ENCODE peak calls at places on chromosomes 4 and X, in six cellular contexts. X, K, G, M, Y and E are unnamed samples.
A peak's percentile ranks its signal among the peaks of the same experiment; 100 is the strongest.

GRCh38 chr4:37719021-37719420 is 32.8 kb upstream of the RELL1 start:
- DNase-seq in G (no peak), K (no peak), M (no peak), X (no peak), Y (no peak), E (no peak)

GRCh38 chr4:13765535-13765934 is 138.0 kb upstream of the BOD1L1 start:
- DNase-seq in X (no peak), Y (no peak), G (peak; percentile 29), K (no peak), M (no peak), E (no peak)

GRCh38 chr4:101989551-101989950 is 199.0 kb downstream of the BANK1 start:
- DNase-seq in Y (no peak), G (no peak), K (no peak), X (no peak), M (no peak), E (no peak)

GRCh38 chr4:77052352-77052751 is 23.4 kb downstream of the CCNI start:
- DNase-seq in Y (no peak), X (peak; percentile 59), G (peak; percentile 52), M (peak; percentile 40), K (no peak), E (no peak)

GRCh38 chr4:40547446-40548132 is 82.1 kb downstream of the RBM47 start:
- DNase-seq in X (no peak), K (no peak), G (no peak), M (no peak), Y (no peak), E (no peak)

GRCh38 chrX:30196322-30196721 is 19.0 kb upstream of the MAGEB2 start:
- DNase-seq in Y (no peak), K (no peak), X (no peak), G (peak; percentile 1), M (peak; percentile 1), E (no peak)

GRCh38 chr4:78622253-78622979 is 70.8 kb downstream of the ANXA3 start:
- DNase-seq in G (peak; percentile 42), Y (no peak), M (peak; percentile 58), K (peak; percentile 19), X (no peak), E (no peak)

GRCh38 chr4:136329042-136329662 is 1203.1 kb downstream of the PCDH18 start:
- DNase-seq in M (peak; percentile 4), K (no peak), G (no peak), X (no peak), Y (no peak), E (no peak)

GRCh38 chrX:12441376-12442128 is 303.3 kb downstream of the FRMPD4 start:
- DNase-seq in X (no peak), M (peak; percentile 64), Y (peak; percentile 25), K (peak; percentile 30), G (peak; percentile 92), E (no peak)

GRCh38 chr4:134777626-134778025 is 576.0 kb upstream of the PABPC4L start:
- DNase-seq in M (no peak), G (no peak), K (no peak), Y (no peak), X (no peak), E (no peak)

GRCh38 chr4:3179126-3179706 is 69.7 kb upstream of the MSANTD1 start:
- DNase-seq in G (no peak), K (no peak), Y (no peak), M (no peak), X (no peak), E (no peak)

GRCh38 chr4:78936989-78937388 is 2.2 kb downstream of the PAQR3 start:
- DNase-seq in Y (no peak), K (no peak), G (no peak), M (no peak), X (no peak), E (no peak)

GRCh38 chr4:168793542-168793941 is 216.5 kb downstream of the CBR4 start:
- DNase-seq in G (no peak), Y (no peak), K (no peak), M (no peak), X (no peak), E (no peak)

GRCh38 chr4:99323761-99324160 is 2.6 kb upstream of the ADH1B start:
- DNase-seq in K (no peak), G (peak; percentile 96), X (no peak), Y (peak; percentile 75), M (no peak), E (no peak)

GRCh38 chrX:87583679-87584078 is 66.1 kb downstream of the KLHL4 start:
- DNase-seq in Y (no peak), X (no peak), K (no peak), M (no peak), G (peak; percentile 19), E (no peak)

GRCh38 chr4:175376287-175376977 is 435.6 kb downstream of the GPM6A start:
- DNase-seq in K (no peak), M (no peak), X (no peak), Y (no peak), G (no peak), E (no peak)

GRCh38 chr4:74886490-74886889 is 46.4 kb upstream of the PARM1 start:
- DNase-seq in G (peak; percentile 49), X (no peak), K (peak; percentile 19), M (no peak), Y (peak; percentile 14), E (no peak)

GRCh38 chr4:190020790-190021717 is 6.0 kb downstream of the FRG2 start:
- DNase-seq in X (no peak), G (peak; percentile 43), K (no peak), Y (no peak), M (no peak), E (no peak)

GRCh38 chr4:136484996-136485395 is 1047.3 kb downstream of the PCDH18 start:
- DNase-seq in X (no peak), G (no peak), K (no peak), M (peak; percentile 5), Y (no peak), E (no peak)

GRCh38 chrX:10008483-10009056 is 41.4 kb downstream of the CLDN34 start:
- DNase-seq in X (no peak), Y (no peak), G (peak; percentile 82), M (no peak), K (no peak), E (no peak)

GRCh38 chrX:129877401-129877800 is 28.6 kb upstream of the UTP14A start:
- DNase-seq in M (no peak), X (no peak), G (no peak), K (peak; percentile 0), Y (no peak), E (no peak)

GRCh38 chr4:6962211-6963041 is 52.8 kb downstream of the TBC1D14 start:
- DNase-seq in M (no peak), X (no peak), K (no peak), Y (no peak), G (no peak), E (peak; percentile 93)

GRCh38 chr4:186617921-186618320 is 62.6 kb upstream of the MTNR1A start:
- DNase-seq in G (no peak), M (no peak), K (no peak), X (no peak), Y (no peak), E (no peak)

GRCh38 chr4:57109847-57110634 is at the start of gene IGFBP7:
- DNase-seq in G (peak; percentile 49), M (no peak), Y (no peak), K (no peak), X (no peak), E (no peak)

GRCh38 chr4:11074581-11075241 is 354.0 kb downstream of the HS3ST1 start:
- DNase-seq in M (no peak), Y (no peak), X (no peak), K (no peak), G (no peak), E (no peak)

GRCh38 chrX:132671229-132671641 is 182.4 kb upstream of the MBNL3 start:
- DNase-seq in M (peak; percentile 2), X (no peak), Y (no peak), G (no peak), K (no peak), E (no peak)

GRCh38 chr4:88382621-88383020 is 4.0 kb downstream of the HERC6 start:
- DNase-seq in M (no peak), X (peak; percentile 66), Y (no peak), G (no peak), K (no peak), E (no peak)

GRCh38 chr4:71187399-71188196 is 151.2 kb upstream of the SLC4A4 start:
- DNase-seq in Y (no peak), M (no peak), K (no peak), X (no peak), G (peak; percentile 42), E (no peak)

GRCh38 chr4:39446842-39447573 is 11.7 kb downstream of the RPL9 start:
- DNase-seq in K (no peak), X (peak; percentile 24), Y (no peak), M (peak; percentile 57), G (peak; percentile 40), E (peak; percentile 16)